ENCODE peak calls at places on chromosomes 5 and 9, in six cellular contexts. One of them, this sample, is unnamed.

GRCh38 chr9:101566904-101567724 is 27.7 kb downstream of the PPP3R2 start:
- DNase-seq in astrocyte: peak; percentile 13
- DNase-seq in keratinocyte: no peak
- DNase-seq in colonic mucosa: peak; percentile 26
- DNase-seq in aorta: no peak
- DNase-seq in DND-41: peak; percentile 7
- DNase-seq in this sample: peak; percentile 22

GRCh38 chr9:109986423-109987055 is 206.5 kb downstream of the PALM2AKAP2 start:
- DNase-seq in aorta: no peak
- DNase-seq in astrocyte: peak; percentile 99
- DNase-seq in DND-41: no peak
- DNase-seq in colonic mucosa: no peak
- DNase-seq in keratinocyte: no peak
- DNase-seq in this sample: no peak

GRCh38 chr9:14155237-14155636 is 158.7 kb downstream of the NFIB start:
- DNase-seq in astrocyte: no peak
- DNase-seq in DND-41: no peak
- DNase-seq in colonic mucosa: no peak
- DNase-seq in keratinocyte: no peak
- DNase-seq in aorta: no peak
- DNase-seq in this sample: no peak

GRCh38 chr9:73067074-73067473 is 84.6 kb upstream of the ANXA1 start:
- DNase-seq in astrocyte: no peak
- DNase-seq in colonic mucosa: no peak
- DNase-seq in keratinocyte: no peak
- DNase-seq in DND-41: no peak
- DNase-seq in aorta: no peak
- DNase-seq in this sample: no peak

GRCh38 chr9:34578241-34579096 is 11.1 kb downstream of the CNTFR start:
- DNase-seq in astrocyte: peak; percentile 55
- DNase-seq in colonic mucosa: no peak
- DNase-seq in DND-41: no peak
- DNase-seq in keratinocyte: no peak
- DNase-seq in aorta: no peak
- DNase-seq in this sample: no peak

GRCh38 chr5:175288048-175288621 is 155.8 kb downstream of the DRD1 start:
- DNase-seq in colonic mucosa: no peak
- DNase-seq in DND-41: no peak
- DNase-seq in keratinocyte: peak; percentile 68
- DNase-seq in astrocyte: peak; percentile 91
- DNase-seq in aorta: peak; percentile 50
- DNase-seq in this sample: no peak

GRCh38 chr5:77015938-77016569 is 14.2 kb upstream of the AGGF1 start:
- DNase-seq in aorta: no peak
- DNase-seq in colonic mucosa: no peak
- DNase-seq in DND-41: no peak
- DNase-seq in keratinocyte: no peak
- DNase-seq in astrocyte: peak; percentile 54
- DNase-seq in this sample: no peak

GRCh38 chr5:17096975-17097695 is 120.3 kb upstream of the BASP1 start:
- DNase-seq in astrocyte: no peak
- DNase-seq in colonic mucosa: peak; percentile 27
- DNase-seq in keratinocyte: no peak
- DNase-seq in aorta: no peak
- DNase-seq in DND-41: no peak
- DNase-seq in this sample: no peak

GRCh38 chr5:77423022-77423750 is 68.9 kb downstream of the WDR41 start:
- DNase-seq in DND-41: no peak
- DNase-seq in colonic mucosa: no peak
- DNase-seq in keratinocyte: no peak
- DNase-seq in astrocyte: peak; percentile 37
- DNase-seq in aorta: no peak
- DNase-seq in this sample: no peak

GRCh38 chr9:16784002-16784401 is 86.5 kb downstream of the BNC2 start:
- DNase-seq in colonic mucosa: no peak
- DNase-seq in DND-41: no peak
- DNase-seq in astrocyte: no peak
- DNase-seq in aorta: no peak
- DNase-seq in keratinocyte: no peak
- DNase-seq in this sample: no peak

GRCh38 chr5:63245271-63245670 is 666.7 kb downstream of the LRRC70 start:
- DNase-seq in DND-41: no peak
- DNase-seq in aorta: no peak
- DNase-seq in keratinocyte: peak; percentile 19
- DNase-seq in astrocyte: peak; percentile 44
- DNase-seq in colonic mucosa: no peak
- DNase-seq in this sample: no peak

GRCh38 chr5:101590384-101590783 is 687.3 kb upstream of the ST8SIA4 start:
- DNase-seq in colonic mucosa: no peak
- DNase-seq in aorta: no peak
- DNase-seq in astrocyte: no peak
- DNase-seq in DND-41: peak; percentile 5
- DNase-seq in keratinocyte: no peak
- DNase-seq in this sample: no peak

GRCh38 chr9:33130501-33130900 is 36.6 kb downstream of the B4GALT1 start:
- DNase-seq in keratinocyte: no peak
- DNase-seq in DND-41: no peak
- DNase-seq in colonic mucosa: no peak
- DNase-seq in aorta: no peak
- DNase-seq in astrocyte: peak; percentile 63
- DNase-seq in this sample: no peak

GRCh38 chr9:87245271-87245670 is 252.4 kb upstream of the DAPK1 start:
- DNase-seq in colonic mucosa: no peak
- DNase-seq in DND-41: no peak
- DNase-seq in keratinocyte: no peak
- DNase-seq in aorta: no peak
- DNase-seq in astrocyte: no peak
- DNase-seq in this sample: no peak

GRCh38 chr5:174314261-174314660 is 268.8 kb downstream of the NSG2 start:
- DNase-seq in keratinocyte: no peak
- DNase-seq in colonic mucosa: no peak
- DNase-seq in DND-41: no peak
- DNase-seq in astrocyte: no peak
- DNase-seq in aorta: no peak
- DNase-seq in this sample: no peak

GRCh38 chr5:674630-675011 is 18.5 kb downstream of the TPPP start:
- DNase-seq in keratinocyte: no peak
- DNase-seq in DND-41: no peak
- DNase-seq in colonic mucosa: peak; percentile 16
- DNase-seq in aorta: peak; percentile 45
- DNase-seq in astrocyte: no peak
- DNase-seq in this sample: no peak

GRCh38 chr5:39224196-39224754 is 4.9 kb upstream of the FYB1 start:
- DNase-seq in astrocyte: peak; percentile 1
- DNase-seq in keratinocyte: peak; percentile 61
- DNase-seq in colonic mucosa: peak; percentile 66
- DNase-seq in aorta: peak; percentile 57
- DNase-seq in DND-41: no peak
- DNase-seq in this sample: no peak

GRCh38 chr5:39400711-39401385 is 23.9 kb downstream of the DAB2 start:
- DNase-seq in aorta: no peak
- DNase-seq in astrocyte: no peak
- DNase-seq in keratinocyte: no peak
- DNase-seq in DND-41: no peak
- DNase-seq in colonic mucosa: no peak
- DNase-seq in this sample: no peak

GRCh38 chr5:139639619-139640431 is 8.3 kb upstream of the CXXC5 start:
- DNase-seq in DND-41: peak; percentile 18
- DNase-seq in astrocyte: no peak
- DNase-seq in aorta: peak; percentile 35
- DNase-seq in colonic mucosa: peak; percentile 18
- DNase-seq in keratinocyte: no peak
- DNase-seq in this sample: no peak

GRCh38 chr9:36163049-36163839 is 5.9 kb upstream of the CCIN start:
- DNase-seq in aorta: peak; percentile 86
- DNase-seq in DND-41: no peak
- DNase-seq in keratinocyte: no peak
- DNase-seq in colonic mucosa: no peak
- DNase-seq in astrocyte: peak; percentile 87
- DNase-seq in this sample: no peak

GRCh38 chr5:140261403-140262171 is 41.3 kb downstream of the PFDN1 start:
- DNase-seq in keratinocyte: no peak
- DNase-seq in DND-41: no peak
- DNase-seq in aorta: peak; percentile 78
- DNase-seq in astrocyte: peak; percentile 85
- DNase-seq in colonic mucosa: peak; percentile 83
- DNase-seq in this sample: peak; percentile 60

GRCh38 chr5:119168401-119168800 is 97.5 kb downstream of the DMXL1 start:
- DNase-seq in astrocyte: no peak
- DNase-seq in keratinocyte: no peak
- DNase-seq in DND-41: no peak
- DNase-seq in colonic mucosa: no peak
- DNase-seq in aorta: no peak
- DNase-seq in this sample: no peak

GRCh38 chr5:82406200-82406773 is 128.1 kb upstream of the RPS23 start:
- DNase-seq in colonic mucosa: no peak
- DNase-seq in DND-41: no peak
- DNase-seq in astrocyte: peak; percentile 97
- DNase-seq in keratinocyte: peak; percentile 96
- DNase-seq in aorta: no peak
- DNase-seq in this sample: no peak

GRCh38 chr5:38858839-38859238 is 13.0 kb downstream of the OSMR start:
- DNase-seq in colonic mucosa: no peak
- DNase-seq in DND-41: no peak
- DNase-seq in aorta: no peak
- DNase-seq in keratinocyte: no peak
- DNase-seq in astrocyte: no peak
- DNase-seq in this sample: no peak

DNA sequence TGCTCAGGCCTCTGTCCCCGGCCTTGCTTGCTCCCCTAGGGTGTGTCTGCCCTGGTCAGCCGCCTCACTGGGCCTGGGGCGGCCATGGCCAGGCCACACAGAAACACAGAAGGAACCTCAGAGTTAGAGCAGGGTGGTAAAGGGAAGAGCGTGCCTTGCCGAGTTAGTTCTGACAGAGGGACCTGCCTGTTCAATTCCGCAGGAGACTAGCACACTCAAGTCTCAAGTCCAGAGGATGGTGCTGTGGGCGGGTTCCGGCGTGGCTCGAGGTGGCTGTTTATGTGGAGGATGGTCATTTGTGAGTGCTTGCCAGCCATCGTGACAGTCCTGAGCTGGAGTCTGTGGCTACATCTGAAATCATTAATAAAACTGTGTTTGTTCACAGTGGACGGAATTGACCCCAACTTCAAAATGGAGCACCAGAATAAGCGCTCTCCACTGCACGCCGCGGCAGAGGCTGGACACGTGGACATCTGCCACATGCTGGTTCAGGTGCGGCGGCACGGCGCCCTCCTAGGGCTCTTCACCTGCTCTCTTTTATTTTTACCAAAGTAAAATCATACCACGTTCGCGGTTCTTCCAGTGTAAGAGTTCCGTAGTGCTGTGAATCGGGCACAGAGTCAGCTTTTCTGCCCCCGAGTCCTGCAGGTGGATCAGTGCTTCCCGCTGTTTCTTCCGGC is 95.5 kb upstream of the CACNA1B start:
- DNase-seq in keratinocyte: no peak
- DNase-seq in aorta: no peak
- DNase-seq in colonic mucosa: no peak
- DNase-seq in DND-41: no peak
- DNase-seq in astrocyte: no peak
- DNase-seq in this sample: no peak
- H3K36me3 ChIP-seq in keratinocyte: peaks cover 32% of the 10 kb centered on the region
- H3K36me3 ChIP-seq in aorta: no peaks in the 10 kb centered on the region
- H3K36me3 ChIP-seq in colonic mucosa: no peaks in the 10 kb centered on the region
- H3K36me3 ChIP-seq in DND-41: peaks cover 82% of the 10 kb centered on the region
- H3K36me3 ChIP-seq in astrocyte: peaks cover 18% of the 10 kb centered on the region
- H3K36me3 ChIP-seq in this sample: peaks cover 70% of the 10 kb centered on the region

DNA sequence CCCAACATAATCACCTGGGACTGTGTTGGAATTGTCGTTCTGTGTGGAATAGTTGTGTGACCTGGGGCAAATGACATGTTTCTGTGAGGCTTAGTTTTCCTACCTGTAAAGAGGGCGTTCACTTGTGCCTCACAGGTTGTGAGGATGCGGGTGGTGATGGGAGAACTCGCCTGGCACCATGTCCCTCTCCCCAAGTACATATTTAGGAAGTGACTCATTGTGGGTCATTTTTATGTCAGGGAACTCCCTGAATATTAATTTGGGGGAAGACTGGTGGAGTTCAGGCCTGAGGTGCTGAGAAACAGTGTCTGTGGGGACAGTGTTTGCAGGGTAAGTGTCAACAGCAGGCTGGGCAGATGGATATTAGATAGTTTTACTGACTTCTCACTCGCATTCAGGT is 144.7 kb downstream of the KDM4C start:
- DNase-seq in aorta: no peak
- DNase-seq in astrocyte: peak; percentile 39
- DNase-seq in keratinocyte: no peak
- DNase-seq in colonic mucosa: no peak
- DNase-seq in DND-41: no peak
- DNase-seq in this sample: no peak
- H3K27ac ChIP-seq in aorta: no peak overlapping the region
- H3K27ac ChIP-seq in astrocyte: no peak overlapping the region
- H3K27ac ChIP-seq in keratinocyte: no peak overlapping the region
- H3K27ac ChIP-seq in colonic mucosa: no peak overlapping the region
- H3K27ac ChIP-seq in DND-41: no peak overlapping the region
- H3K27ac ChIP-seq in this sample: no peak overlapping the region

DNA sequence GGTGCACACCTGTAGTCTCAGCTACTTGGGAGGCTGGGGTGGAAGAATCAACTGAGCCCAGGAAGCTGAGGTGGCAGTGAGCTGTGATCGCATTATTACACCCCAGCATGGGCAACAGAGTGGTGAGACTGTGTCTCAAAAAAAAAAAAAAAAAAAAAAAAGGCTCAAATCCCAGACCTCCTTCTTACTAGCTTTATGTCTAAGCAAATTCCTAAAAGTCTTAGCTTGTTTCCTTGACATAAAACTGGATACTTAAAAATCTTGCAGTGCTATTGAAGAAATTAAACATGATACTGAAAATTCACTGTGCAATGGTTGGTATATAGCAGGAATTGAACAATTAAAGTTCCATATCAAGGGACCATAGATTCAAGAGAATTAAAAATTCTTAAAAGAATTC is 45.0 kb downstream of the PCDHGC5 start:
- DNase-seq in keratinocyte: no peak
- DNase-seq in colonic mucosa: no peak
- DNase-seq in astrocyte: no peak
- DNase-seq in DND-41: no peak
- DNase-seq in aorta: no peak
- DNase-seq in this sample: no peak
- H3K36me3 ChIP-seq in keratinocyte: peaks cover 12% of the 10 kb centered on the region
- H3K36me3 ChIP-seq in colonic mucosa: peaks cover under 1% of the 10 kb centered on the region
- H3K36me3 ChIP-seq in astrocyte: peaks cover 14% of the 10 kb centered on the region
- H3K36me3 ChIP-seq in DND-41: peaks cover 85% of the 10 kb centered on the region
- H3K36me3 ChIP-seq in aorta: no peaks in the 10 kb centered on the region
- H3K36me3 ChIP-seq in this sample: peaks cover 49% of the 10 kb centered on the region

DNA sequence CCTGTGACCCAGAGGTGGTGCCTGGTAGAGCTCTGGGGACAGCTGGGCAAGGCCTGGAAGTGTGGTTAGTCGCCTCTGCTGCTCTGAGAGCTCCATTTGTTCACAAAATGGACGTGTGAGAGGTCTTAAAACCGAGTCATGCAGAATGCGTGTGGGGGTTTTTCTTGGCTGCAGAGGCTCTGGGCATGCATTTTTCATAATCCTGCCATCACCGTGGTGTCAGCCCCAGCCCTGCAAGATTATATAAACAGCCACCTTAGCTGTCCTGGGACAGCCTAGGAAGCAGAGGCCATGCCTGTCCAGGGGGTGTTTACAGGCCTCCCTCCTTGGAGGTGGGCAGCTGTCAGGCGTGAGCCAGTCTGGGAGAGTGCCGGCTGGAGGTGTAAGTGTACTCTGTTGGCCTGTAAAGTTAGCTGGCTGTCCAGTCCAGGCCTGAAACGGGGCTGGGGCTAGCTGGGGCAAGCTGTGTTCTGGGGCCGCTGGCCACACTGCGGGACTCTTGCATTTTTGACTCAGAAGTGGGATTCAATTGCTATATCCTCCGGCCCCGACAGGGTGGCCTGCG is 2.3 kb downstream of the WNK2 start:
- DNase-seq in colonic mucosa: peak; percentile 42
- DNase-seq in aorta: no peak
- DNase-seq in astrocyte: no peak
- DNase-seq in keratinocyte: no peak
- DNase-seq in DND-41: no peak
- DNase-seq in this sample: no peak
- H3K27ac ChIP-seq in colonic mucosa: peak overlapping the region; percentile 25
- H3K27ac ChIP-seq in aorta: no peak overlapping the region
- H3K27ac ChIP-seq in astrocyte: no peak overlapping the region
- H3K27ac ChIP-seq in keratinocyte: no peak overlapping the region
- H3K27ac ChIP-seq in DND-41: no peak overlapping the region
- H3K27ac ChIP-seq in this sample: no peak overlapping the region